ENCODE peak calls at places on chromosomes 5 and 9, in seven cellular contexts. G is body of pancreas, N is ascending aorta, V is cardiac muscle cell, E is tibial artery, P is astrocyte, S is A549. M is an unnamed sample.

GRCh38 chr9:124366476-124367220 is 48.6 kb downstream of the PSMB7 start:
- DNase-seq in G (no peak), N (no peak), V (peak; percentile 59), E (no peak), P (peak; percentile 76), S (no peak), M (no peak)

GRCh38 chr9:3136999-3137675 is 293.2 kb upstream of the PUM3 start:
- DNase-seq in G (no peak), N (no peak), V (peak; percentile 6), E (no peak), P (no peak), S (no peak), M (no peak)

GRCh38 chr5:87267574-87268125 is at the start of gene RASA1:
- DNase-seq in G (peak; percentile 92), N (peak; percentile 70), V (peak; percentile 95), E (peak; percentile 96), P (peak; percentile 84), S (peak; percentile 94), M (peak; percentile 92)

GRCh38 chr9:109403766-109404320 is 83.0 kb upstream of the EPB41L4B start:
- DNase-seq in G (no peak), N (no peak), V (no peak), E (no peak), P (no peak), S (no peak), M (no peak)

GRCh38 chr5:90783460-90784333 is 225.1 kb downstream of the ADGRV1 start:
- DNase-seq in G (peak; percentile 77), N (no peak), V (peak; percentile 76), E (no peak), P (peak; percentile 27), S (peak; percentile 58), M (peak; percentile 39)

GRCh38 chr9:129761293-129761900 is 8.6 kb upstream of the PTGES start:
- DNase-seq in G (peak; percentile 24), N (no peak), V (peak; percentile 91), E (no peak), P (peak; percentile 50), S (peak; percentile 43), M (no peak)

GRCh38 chr5:134138416-134139376 is 24.2 kb downstream of the TCF7 start:
- DNase-seq in G (peak; percentile 8), N (peak; percentile 6), V (no peak), E (no peak), P (peak; percentile 45), S (no peak), M (peak; percentile 8)

GRCh38 chr5:9716838-9717281 is 86.7 kb upstream of the TAS2R1 start:
- DNase-seq in G (no peak), N (no peak), V (peak; percentile 33), E (no peak), P (peak; percentile 81), S (no peak), M (no peak)

GRCh38 chr5:109921735-109922395 is 232.1 kb downstream of the MAN2A1 start:
- DNase-seq in G (no peak), N (no peak), V (no peak), E (no peak), P (peak; percentile 22), S (no peak), M (no peak)

GRCh38 chr9:109454041-109454440 is 44.1 kb downstream of the PTPN3 start:
- DNase-seq in G (no peak), N (no peak), V (no peak), E (no peak), P (no peak), S (no peak), M (no peak)

GRCh38 chr5:107542831-107543231 is 127.9 kb downstream of the EFNA5 start:
- DNase-seq in G (peak; percentile 70), N (peak; percentile 18), V (peak; percentile 91), E (peak; percentile 93), P (peak; percentile 61), S (peak; percentile 95), M (peak; percentile 66)

GRCh38 chr5:178392386-178392785 is 159.8 kb upstream of the PHYKPL start:
- DNase-seq in G (no peak), N (no peak), V (no peak), E (no peak), P (no peak), S (no peak), M (no peak)

GRCh38 chr9:114925672-114926071 is 4.7 kb downstream of the TNFSF8 start:
- DNase-seq in G (no peak), N (no peak), V (no peak), E (no peak), P (no peak), S (no peak), M (no peak)

GRCh38 chr9:114928092-114928491 is 2.3 kb downstream of the TNFSF8 start:
- DNase-seq in G (no peak), N (no peak), V (no peak), E (no peak), P (no peak), S (no peak), M (no peak)

GRCh38 chr9:114925039-114925438 is 5.4 kb downstream of the TNFSF8 start:
- DNase-seq in G (no peak), N (no peak), V (no peak), E (no peak), P (no peak), S (no peak), M (no peak)

GRCh38 chr9:114924327-114924726 is 6.1 kb downstream of the TNFSF8 start:
- DNase-seq in G (no peak), N (no peak), V (no peak), E (no peak), P (no peak), S (no peak), M (no peak)

DNA sequence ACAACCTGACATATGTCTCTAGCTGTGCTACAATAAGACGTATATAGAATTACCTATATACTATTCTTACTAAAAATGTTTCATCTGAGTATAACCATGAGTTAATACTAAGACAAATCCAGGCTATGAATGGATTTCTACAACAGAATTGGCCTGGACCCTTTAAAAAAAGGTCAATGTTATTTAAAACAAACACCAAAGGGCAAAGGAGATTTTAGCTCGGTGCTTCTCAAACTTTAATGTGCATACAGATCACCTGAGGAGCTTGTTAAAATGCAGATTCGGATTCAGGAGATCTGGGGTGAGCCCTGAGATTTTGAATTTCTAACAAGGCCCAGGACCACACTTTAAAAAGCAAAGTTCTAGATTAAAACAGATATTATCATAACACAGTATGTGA is 6.5 kb downstream of the TNFSF8 start:
- DNase-seq in G (no peak), N (no peak), V (no peak), E (no peak), P (no peak), S (no peak), M (no peak)
- H3K4me1 ChIP-seq in G (no peaks in the 10 kb centered on the region), N (peaks cover 4% of the 10 kb centered on the region), V (no peaks in the 10 kb centered on the region), E (no peaks in the 10 kb centered on the region), P (no peaks in the 10 kb centered on the region), S (no peaks in the 10 kb centered on the region), M (no peaks in the 10 kb centered on the region)

GRCh38 chr9:86036555-86036954 is 62.8 kb downstream of the GOLM1 start:
- DNase-seq in G (no peak), N (no peak), V (no peak), E (no peak), P (no peak), S (no peak), M (no peak)
- H3K4me1 ChIP-seq in G (peaks cover 6% of the 10 kb centered on the region), N (no peaks in the 10 kb centered on the region), V (peaks cover 7% of the 10 kb centered on the region), E (no peaks in the 10 kb centered on the region), P (no peaks in the 10 kb centered on the region), S (no peaks in the 10 kb centered on the region), M (no peaks in the 10 kb centered on the region)

GRCh38 chr5:170330568-170331054 is 33.0 kb upstream of the LCP2 start:
- DNase-seq in G (no peak), N (no peak), V (no peak), E (no peak), P (no peak), S (no peak), M (no peak)

GRCh38 chr5:170333161-170333909 is 35.8 kb upstream of the LCP2 start:
- DNase-seq in G (no peak), N (peak; percentile 37), V (no peak), E (no peak), P (no peak), S (no peak), M (no peak)

GRCh38 chr5:170336065-170336464 is 38.5 kb upstream of the LCP2 start:
- DNase-seq in G (no peak), N (no peak), V (no peak), E (no peak), P (no peak), S (no peak), M (no peak)

GRCh38 chr5:170329524-170329923 is 31.9 kb upstream of the LCP2 start:
- DNase-seq in G (no peak), N (no peak), V (no peak), E (no peak), P (no peak), S (no peak), M (no peak)

GRCh38 chr5:170332058-170332457 is 34.5 kb upstream of the LCP2 start:
- DNase-seq in G (no peak), N (no peak), V (no peak), E (no peak), P (no peak), S (no peak), M (no peak)
- H3K4me1 ChIP-seq in G (no peaks in the 10 kb centered on the region), N (peaks cover 14% of the 10 kb centered on the region), V (no peaks in the 10 kb centered on the region), E (peaks cover 4% of the 10 kb centered on the region), P (no peaks in the 10 kb centered on the region), S (peaks cover 5% of the 10 kb centered on the region), M (peaks cover 3% of the 10 kb centered on the region)

GRCh38 chr9:69877852-69878507 is 57.4 kb downstream of the CFAP95 start:
- DNase-seq in G (no peak), N (no peak), V (peak; percentile 62), E (no peak), P (no peak), S (peak; percentile 50), M (no peak)
- H3K4me1 ChIP-seq in G (no peaks in the 10 kb centered on the region), N (no peaks in the 10 kb centered on the region), V (peaks cover 19% of the 10 kb centered on the region), E (no peaks in the 10 kb centered on the region), P (peaks cover 8% of the 10 kb centered on the region), S (no peaks in the 10 kb centered on the region), M (peaks cover 20% of the 10 kb centered on the region)

DNA sequence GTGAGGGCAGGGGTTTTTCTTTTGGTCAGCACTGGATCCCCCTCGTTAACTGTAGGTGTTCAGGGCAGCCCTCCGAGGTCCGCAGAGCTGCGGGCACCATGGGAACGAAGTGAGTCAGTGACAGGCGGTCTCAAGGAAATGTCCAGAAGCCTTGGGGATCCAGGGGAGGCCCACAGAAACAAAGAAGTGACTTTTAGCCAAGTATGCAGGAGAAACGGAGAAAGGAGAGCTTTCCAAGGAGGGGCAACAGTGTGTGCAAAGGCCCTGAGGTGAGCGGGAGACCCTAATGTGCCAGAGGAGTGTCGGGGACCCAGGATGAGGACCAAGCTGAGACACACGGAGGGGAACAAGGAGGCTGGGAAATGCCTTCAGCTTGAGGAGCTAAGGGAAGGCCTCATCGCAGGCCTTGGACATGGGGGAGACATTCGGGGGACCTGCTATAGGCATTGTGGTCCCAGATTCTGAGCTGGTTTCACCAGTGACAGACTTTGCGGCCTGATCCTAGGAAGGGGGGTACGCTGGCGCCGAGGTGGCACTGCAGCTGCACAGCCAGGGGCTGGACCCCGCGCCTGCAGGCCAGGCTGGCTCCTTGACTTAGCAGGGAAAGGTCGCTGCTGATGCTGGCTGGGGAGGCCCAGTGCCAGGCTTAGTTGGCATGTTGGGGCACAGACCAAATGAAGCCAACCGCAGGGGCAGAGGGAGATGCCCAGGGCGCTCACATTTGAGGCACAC is 3.3 kb downstream of the LTC4S start:
- DNase-seq in G (peak; percentile 18), N (no peak), V (no peak), E (peak; percentile 68), P (no peak), S (no peak), M (no peak)
- H3K4me1 ChIP-seq in G (peaks cover 53% of the 10 kb centered on the region), N (peaks cover 29% of the 10 kb centered on the region), V (no peaks in the 10 kb centered on the region), E (peaks cover 34% of the 10 kb centered on the region), P (peaks cover 15% of the 10 kb centered on the region), S (peaks cover 16% of the 10 kb centered on the region), M (peaks cover 19% of the 10 kb centered on the region)

GRCh38 chr9:130882696-130883225 is 13.9 kb downstream of the QRFP start:
- DNase-seq in G (no peak), N (no peak), V (no peak), E (no peak), P (no peak), S (no peak), M (no peak)
- H3K4me1 ChIP-seq in G (no peaks in the 10 kb centered on the region), N (peaks cover 6% of the 10 kb centered on the region), V (no peaks in the 10 kb centered on the region), E (peaks cover 4% of the 10 kb centered on the region), P (no peaks in the 10 kb centered on the region), S (no peaks in the 10 kb centered on the region), M (no peaks in the 10 kb centered on the region)

M was measured in gastrocnemius medialis.